ENCODE peak calls at places on chromosomes 12 and 14, in five cellular contexts. One of them, this sample, is unnamed.

GRCh38 chr12:14258468-14258947 is 107.0 kb upstream of the ATF7IP start:
- DNase-seq in spleen: no peak
- DNase-seq in endothelial cell of umbilical vein: no peak
- DNase-seq in breast epithelium: no peak
- DNase-seq in HCT116: no peak
- DNase-seq in this sample: no peak

GRCh38 chr14:100076133-100076532 is 10.9 kb downstream of the EVL start:
- DNase-seq in spleen: no peak
- DNase-seq in endothelial cell of umbilical vein: no peak
- DNase-seq in breast epithelium: no peak
- DNase-seq in HCT116: peak; percentile 15
- DNase-seq in this sample: no peak

GRCh38 chr14:77043177-77043983 is 14.9 kb upstream of the IRF2BPL start:
- DNase-seq in spleen: peak; percentile 83
- DNase-seq in endothelial cell of umbilical vein: peak; percentile 33
- DNase-seq in breast epithelium: no peak
- DNase-seq in HCT116: no peak
- DNase-seq in this sample: peak; percentile 89

GRCh38 chr12:69266045-69266635 is 26.8 kb downstream of the CPSF6 start:
- DNase-seq in spleen: no peak
- DNase-seq in endothelial cell of umbilical vein: peak; percentile 86
- DNase-seq in breast epithelium: no peak
- DNase-seq in HCT116: no peak
- DNase-seq in this sample: no peak

GRCh38 chr12:65004270-65004669 is 116.8 kb downstream of the WIF1 start:
- DNase-seq in spleen: no peak
- DNase-seq in endothelial cell of umbilical vein: no peak
- DNase-seq in breast epithelium: no peak
- DNase-seq in HCT116: no peak
- DNase-seq in this sample: no peak

GRCh38 chr14:69818760-69819191 is 21.7 kb upstream of the SLC10A1 start:
- DNase-seq in spleen: no peak
- DNase-seq in endothelial cell of umbilical vein: peak; percentile 83
- DNase-seq in breast epithelium: no peak
- DNase-seq in HCT116: peak; percentile 66
- DNase-seq in this sample: no peak

GRCh38 chr14:89491701-89492381 is 74.8 kb upstream of the FOXN3 start:
- DNase-seq in spleen: no peak
- DNase-seq in endothelial cell of umbilical vein: peak; percentile 68
- DNase-seq in breast epithelium: no peak
- DNase-seq in HCT116: no peak
- DNase-seq in this sample: no peak

GRCh38 chr12:121719926-121720414 is 7.4 kb downstream of the TMEM120B start:
- DNase-seq in spleen: no peak
- DNase-seq in endothelial cell of umbilical vein: peak; percentile 19
- DNase-seq in breast epithelium: no peak
- DNase-seq in HCT116: no peak
- DNase-seq in this sample: no peak

GRCh38 chr12:85413266-85413665 is 133.2 kb downstream of the ALX1 start:
- DNase-seq in spleen: no peak
- DNase-seq in endothelial cell of umbilical vein: no peak
- DNase-seq in breast epithelium: no peak
- DNase-seq in HCT116: no peak
- DNase-seq in this sample: no peak

GRCh38 chr12:73221836-73222235 is 949.7 kb downstream of the TRHDE start:
- DNase-seq in spleen: no peak
- DNase-seq in endothelial cell of umbilical vein: no peak
- DNase-seq in breast epithelium: no peak
- DNase-seq in HCT116: no peak
- DNase-seq in this sample: no peak

GRCh38 chr14:48586099-48586498 is 910.7 kb upstream of the MDGA2 start:
- DNase-seq in spleen: no peak
- DNase-seq in endothelial cell of umbilical vein: no peak
- DNase-seq in breast epithelium: no peak
- DNase-seq in HCT116: no peak
- DNase-seq in this sample: no peak

GRCh38 chr14:95434161-95434560 is 82.3 kb downstream of the SYNE3 start:
- DNase-seq in spleen: no peak
- DNase-seq in endothelial cell of umbilical vein: no peak
- DNase-seq in breast epithelium: no peak
- DNase-seq in HCT116: no peak
- DNase-seq in this sample: no peak

GRCh38 chr14:41899416-41899815 is 292.7 kb downstream of the LRFN5 start:
- DNase-seq in spleen: no peak
- DNase-seq in endothelial cell of umbilical vein: no peak
- DNase-seq in breast epithelium: no peak
- DNase-seq in HCT116: no peak
- DNase-seq in this sample: no peak

GRCh38 chr12:45612044-45612794 is 117.3 kb upstream of the ARID2 start:
- DNase-seq in spleen: no peak
- DNase-seq in endothelial cell of umbilical vein: peak; percentile 71
- DNase-seq in breast epithelium: no peak
- DNase-seq in HCT116: no peak
- DNase-seq in this sample: no peak

GRCh38 chr14:105256292-105256960 is 8.1 kb downstream of the BTBD6 start:
- DNase-seq in spleen: no peak
- DNase-seq in endothelial cell of umbilical vein: no peak
- DNase-seq in breast epithelium: no peak
- DNase-seq in HCT116: no peak
- DNase-seq in this sample: no peak

GRCh38 chr14:54814076-54814475 is 88.5 kb downstream of the GCH1 start:
- DNase-seq in spleen: no peak
- DNase-seq in endothelial cell of umbilical vein: no peak
- DNase-seq in breast epithelium: no peak
- DNase-seq in HCT116: no peak
- DNase-seq in this sample: no peak

GRCh38 chr14:64945431-64945830 is 2.9 kb upstream of the GPX2 start:
- DNase-seq in spleen: no peak
- DNase-seq in endothelial cell of umbilical vein: no peak
- DNase-seq in breast epithelium: no peak
- DNase-seq in HCT116: no peak
- DNase-seq in this sample: no peak

GRCh38 chr12:93376436-93377251 is 1.1 kb upstream of the NUDT4 start:
- DNase-seq in spleen: no peak
- DNase-seq in endothelial cell of umbilical vein: peak; percentile 55
- DNase-seq in breast epithelium: no peak
- DNase-seq in HCT116: no peak
- DNase-seq in this sample: no peak

GRCh38 chr14:102948698-102949061 is 26.2 kb downstream of the AMN start:
- DNase-seq in spleen: no peak
- DNase-seq in endothelial cell of umbilical vein: no peak
- DNase-seq in breast epithelium: no peak
- DNase-seq in HCT116: no peak
- DNase-seq in this sample: no peak

GRCh38 chr12:117876492-117876816 is 92.3 kb downstream of the KSR2 start:
- DNase-seq in spleen: no peak
- DNase-seq in endothelial cell of umbilical vein: no peak
- DNase-seq in breast epithelium: no peak
- DNase-seq in HCT116: no peak
- DNase-seq in this sample: no peak

DNA sequence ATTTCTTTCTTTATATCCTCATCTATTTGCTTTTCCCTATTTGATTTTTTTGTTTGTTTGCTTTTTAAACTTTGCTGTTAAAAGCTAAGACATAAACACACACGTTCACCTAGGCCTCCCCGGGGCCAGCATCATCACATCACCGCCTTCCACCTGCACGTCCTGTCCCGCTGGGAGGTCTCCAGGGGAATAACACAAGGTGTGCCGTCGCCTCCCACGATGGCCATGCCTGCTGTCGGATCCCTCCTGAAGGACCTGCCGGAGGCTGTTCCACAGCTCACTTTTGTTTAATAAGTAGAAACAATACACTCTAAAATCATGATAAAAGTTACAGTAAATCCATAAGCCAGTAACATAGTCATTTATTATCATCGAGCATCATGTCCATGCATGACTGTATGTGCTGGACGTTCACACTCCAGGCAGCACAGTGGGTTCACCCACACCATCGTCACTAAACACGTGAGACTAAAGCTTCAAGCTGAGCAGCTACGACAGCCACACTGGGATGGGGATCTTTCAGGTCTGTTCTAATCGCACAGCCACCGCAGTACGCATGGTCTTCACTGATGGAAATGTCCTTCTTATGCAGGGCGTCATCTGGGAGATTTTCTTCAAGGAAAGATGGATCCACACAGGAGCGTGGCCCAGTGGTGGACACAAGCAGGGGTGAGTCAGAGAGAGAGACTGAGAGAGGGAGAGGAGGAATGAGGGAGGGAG is 3.6 kb downstream of the RIMBP2 start:
- DNase-seq in spleen: peak; percentile 34
- DNase-seq in endothelial cell of umbilical vein: no peak
- DNase-seq in breast epithelium: no peak
- DNase-seq in HCT116: no peak
- DNase-seq in this sample: no peak
- TF ChIP-seq CTCF in spleen: no peak
- TF ChIP-seq CTCF in endothelial cell of umbilical vein: no peak
- TF ChIP-seq CTCF in breast epithelium: no peak
- TF ChIP-seq CTCF in HCT116: no peak
- TF ChIP-seq CTCF in this sample: no peak

GRCh38 chr12:8907513-8907912 is 6.8 kb upstream of the PHC1 start:
- DNase-seq in spleen: no peak
- DNase-seq in endothelial cell of umbilical vein: no peak
- DNase-seq in breast epithelium: no peak
- DNase-seq in HCT116: no peak
- DNase-seq in this sample: no peak
- TF ChIP-seq POLR2AphosphoS5 in spleen: no peak
- TF ChIP-seq POLR2AphosphoS5 in endothelial cell of umbilical vein: no peak
- TF ChIP-seq POLR2AphosphoS5 in breast epithelium: no peak
- TF ChIP-seq POLR2AphosphoS5 in HCT116: no peak
- TF ChIP-seq POLR2AphosphoS5 in this sample: no peak

GRCh38 chr14:93332853-93333630 is at the start of gene BTBD7:
- DNase-seq in spleen: peak; percentile 99
- DNase-seq in endothelial cell of umbilical vein: peak; percentile 97
- DNase-seq in breast epithelium: peak; percentile 93
- DNase-seq in HCT116: peak; percentile 90
- DNase-seq in this sample: peak; percentile 97

GRCh38 chr14:93331375-93332031 is 1.3 kb downstream of the BTBD7 start:
- DNase-seq in spleen: peak; percentile 87
- DNase-seq in endothelial cell of umbilical vein: peak; percentile 95
- DNase-seq in breast epithelium: no peak
- DNase-seq in HCT116: no peak
- DNase-seq in this sample: no peak

GRCh38 chr14:93333631-93334095 is 827 bp upstream of the BTBD7 start:
- DNase-seq in spleen: no peak
- DNase-seq in endothelial cell of umbilical vein: no peak
- DNase-seq in breast epithelium: no peak
- DNase-seq in HCT116: no peak
- DNase-seq in this sample: no peak

GRCh38 chr14:93330609-93331000 is 2.2 kb downstream of the BTBD7 start:
- DNase-seq in spleen: no peak
- DNase-seq in endothelial cell of umbilical vein: no peak
- DNase-seq in breast epithelium: no peak
- DNase-seq in HCT116: no peak
- DNase-seq in this sample: no peak

DNA sequence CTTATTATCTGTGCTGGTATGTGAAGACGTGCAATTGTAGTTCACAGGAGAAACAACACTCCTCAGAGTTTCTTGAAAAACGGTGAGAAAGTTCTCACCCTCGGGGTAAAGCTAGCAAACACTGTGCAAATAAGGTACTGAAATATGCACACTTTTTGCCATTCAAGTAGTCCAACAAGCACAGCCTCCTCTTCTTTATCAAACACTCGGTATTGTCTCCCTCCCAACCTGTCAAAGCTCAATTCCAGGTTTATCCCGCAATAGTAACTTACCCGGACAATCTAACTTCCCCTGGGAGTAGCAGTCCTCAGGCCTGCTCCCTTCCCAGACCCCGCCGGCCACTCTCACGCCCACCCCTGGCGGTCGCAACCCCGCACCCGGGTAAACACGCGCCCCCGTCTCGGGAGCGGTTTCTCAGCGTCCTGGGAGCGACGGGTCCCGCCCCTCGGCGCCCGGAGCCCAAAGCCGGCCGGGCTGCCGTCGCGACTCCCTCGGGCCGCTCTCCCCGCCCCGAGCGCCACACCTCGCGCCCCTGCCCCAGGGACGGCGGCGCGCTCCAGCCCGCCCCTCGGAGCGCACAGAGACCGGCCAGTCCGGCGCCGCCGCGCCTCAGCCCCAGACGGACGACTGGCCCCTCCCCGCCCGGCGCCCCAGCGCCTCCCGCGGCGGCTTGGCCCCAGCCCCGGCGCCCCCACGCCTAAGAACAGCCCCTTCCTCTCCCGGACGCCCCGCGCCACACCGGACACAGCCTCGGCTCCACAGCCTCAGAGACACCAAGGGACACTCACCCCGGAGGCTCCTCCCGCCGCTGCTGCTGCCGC is 594 bp downstream of the BTBD7 start:
- DNase-seq in spleen: peak; percentile 93
- DNase-seq in endothelial cell of umbilical vein: peak; percentile 70
- DNase-seq in breast epithelium: no peak
- DNase-seq in HCT116: no peak
- DNase-seq in this sample: peak; percentile 78
- TF ChIP-seq CTCF in spleen: no peak
- TF ChIP-seq CTCF in endothelial cell of umbilical vein: no peak
- TF ChIP-seq CTCF in breast epithelium: no peak
- TF ChIP-seq CTCF in HCT116: no peak
- TF ChIP-seq CTCF in this sample: no peak

DNA sequence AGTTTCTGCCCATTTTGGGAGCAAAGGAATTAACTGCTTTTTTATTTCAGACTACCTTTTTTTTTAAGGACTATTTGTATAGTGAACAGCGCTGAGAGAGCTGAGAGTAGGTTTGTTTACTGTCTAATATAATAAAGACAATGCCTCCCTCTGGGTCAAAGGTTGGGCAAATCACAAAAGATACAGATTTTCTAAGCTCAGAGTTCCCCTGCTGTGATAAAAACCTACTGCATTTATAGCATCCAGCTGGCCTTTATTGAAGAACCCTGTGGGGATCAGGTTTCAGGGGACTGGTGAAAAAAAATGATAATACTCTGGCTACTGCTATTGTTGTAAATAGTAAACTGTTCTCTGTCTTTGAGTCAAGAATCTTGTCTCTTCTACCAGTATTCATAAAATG is 28.7 kb downstream of the CCDC59 start:
- DNase-seq in spleen: no peak
- DNase-seq in endothelial cell of umbilical vein: no peak
- DNase-seq in breast epithelium: no peak
- DNase-seq in HCT116: no peak
- DNase-seq in this sample: no peak
- TF ChIP-seq POLR2AphosphoS5 in spleen: no peak
- TF ChIP-seq POLR2AphosphoS5 in endothelial cell of umbilical vein: no peak
- TF ChIP-seq POLR2AphosphoS5 in breast epithelium: no peak
- TF ChIP-seq POLR2AphosphoS5 in HCT116: no peak
- TF ChIP-seq POLR2AphosphoS5 in this sample: no peak

GRCh38 chr12:51246254-51246853 is 7.7 kb downstream of the DAZAP2 start:
- DNase-seq in spleen: no peak
- DNase-seq in endothelial cell of umbilical vein: peak; percentile 49
- DNase-seq in breast epithelium: no peak
- DNase-seq in HCT116: no peak
- DNase-seq in this sample: no peak
- TF ChIP-seq CTCF in spleen: no peak
- TF ChIP-seq CTCF in endothelial cell of umbilical vein: peak; percentile 4
- TF ChIP-seq CTCF in breast epithelium: no peak
- TF ChIP-seq CTCF in HCT116: no peak
- TF ChIP-seq CTCF in this sample: no peak

GRCh38 chr14:68395585-68395984 is 397.3 kb downstream of the ZFP36L1 start:
- DNase-seq in spleen: no peak
- DNase-seq in endothelial cell of umbilical vein: no peak
- DNase-seq in breast epithelium: no peak
- DNase-seq in HCT116: no peak
- DNase-seq in this sample: peak; percentile 84
- TF ChIP-seq POLR2AphosphoS5 in spleen: no peak
- TF ChIP-seq POLR2AphosphoS5 in endothelial cell of umbilical vein: no peak
- TF ChIP-seq POLR2AphosphoS5 in breast epithelium: peak; percentile 32
- TF ChIP-seq POLR2AphosphoS5 in HCT116: no peak
- TF ChIP-seq POLR2AphosphoS5 in this sample: no peak